ENCODE peak calls at places on chromosome 13, in six cellular contexts. One of them, this sample, is unnamed.

GRCh38 chr13:97279913-97280312 is 57.8 kb downstream of the MBNL2 start:
- DNase-seq in heart left ventricle: no peak
- DNase-seq in fibroblast of mammary gland: peak
- DNase-seq in WTC11: no peak
- DNase-seq in esophagus squamous epithelium: no peak
- DNase-seq in nephron progenitor cell: no peak
- DNase-seq in this sample: peak

GRCh38 chr13:24511019-24511823 is 1.4 kb downstream of the PARP4 start:
- DNase-seq in heart left ventricle: no peak
- DNase-seq in fibroblast of mammary gland: peak
- DNase-seq in WTC11: no peak
- DNase-seq in esophagus squamous epithelium: no peak
- DNase-seq in nephron progenitor cell: no peak
- DNase-seq in this sample: peak

GRCh38 chr13:113002206-113002821 is 33.3 kb downstream of the MCF2L start:
- DNase-seq in heart left ventricle: no peak
- DNase-seq in fibroblast of mammary gland: no peak
- DNase-seq in WTC11: peak
- DNase-seq in esophagus squamous epithelium: no peak
- DNase-seq in nephron progenitor cell: peak
- DNase-seq in this sample: no peak

GRCh38 chr13:45107539-45107938 is 12.8 kb upstream of the GTF2F2 start:
- DNase-seq in heart left ventricle: no peak
- DNase-seq in fibroblast of mammary gland: no peak
- DNase-seq in WTC11: no peak
- DNase-seq in esophagus squamous epithelium: no peak
- DNase-seq in nephron progenitor cell: no peak
- DNase-seq in this sample: no peak

GRCh38 chr13:98768522-98768921 is 16.1 kb upstream of the SLC15A1 start:
- DNase-seq in heart left ventricle: no peak
- DNase-seq in fibroblast of mammary gland: peak
- DNase-seq in WTC11: no peak
- DNase-seq in esophagus squamous epithelium: no peak
- DNase-seq in nephron progenitor cell: no peak
- DNase-seq in this sample: peak

GRCh38 chr13:112700291-112701060 is 10.6 kb downstream of the ATP11A start:
- DNase-seq in heart left ventricle: no peak
- DNase-seq in fibroblast of mammary gland: no peak
- DNase-seq in WTC11: peak
- DNase-seq in esophagus squamous epithelium: no peak
- DNase-seq in nephron progenitor cell: no peak
- DNase-seq in this sample: no peak

GRCh38 chr13:68176486-68176885 is 946.4 kb upstream of the PCDH9 start:
- DNase-seq in heart left ventricle: no peak
- DNase-seq in fibroblast of mammary gland: peak
- DNase-seq in WTC11: no peak
- DNase-seq in esophagus squamous epithelium: no peak
- DNase-seq in nephron progenitor cell: no peak
- DNase-seq in this sample: peak

GRCh38 chr13:50357136-50357535 is 341.9 kb downstream of the KCNRG start:
- DNase-seq in heart left ventricle: no peak
- DNase-seq in fibroblast of mammary gland: no peak
- DNase-seq in WTC11: no peak
- DNase-seq in esophagus squamous epithelium: no peak
- DNase-seq in nephron progenitor cell: no peak
- DNase-seq in this sample: no peak

GRCh38 chr13:72853000-72853399 is 71.1 kb downstream of the PIBF1 start:
- DNase-seq in heart left ventricle: no peak
- DNase-seq in fibroblast of mammary gland: peak
- DNase-seq in WTC11: no peak
- DNase-seq in esophagus squamous epithelium: no peak
- DNase-seq in nephron progenitor cell: no peak
- DNase-seq in this sample: no peak

GRCh38 chr13:99043700-99044300 is 65.9 kb upstream of the DOCK9 start:
- DNase-seq in heart left ventricle: no peak
- DNase-seq in fibroblast of mammary gland: no peak
- DNase-seq in WTC11: no peak
- DNase-seq in esophagus squamous epithelium: no peak
- DNase-seq in nephron progenitor cell: no peak
- DNase-seq in this sample: no peak

GRCh38 chr13:26344980-26345379 is 91.1 kb downstream of the CDK8 start:
- DNase-seq in heart left ventricle: no peak
- DNase-seq in fibroblast of mammary gland: peak
- DNase-seq in WTC11: no peak
- DNase-seq in esophagus squamous epithelium: no peak
- DNase-seq in nephron progenitor cell: no peak
- DNase-seq in this sample: no peak

GRCh38 chr13:28864544-28864943 is 44.4 kb downstream of the MTUS2 start:
- DNase-seq in heart left ventricle: no peak
- DNase-seq in fibroblast of mammary gland: no peak
- DNase-seq in WTC11: no peak
- DNase-seq in esophagus squamous epithelium: no peak
- DNase-seq in nephron progenitor cell: no peak
- DNase-seq in this sample: no peak
- TF ChIP-seq CTCF in heart left ventricle: no peak
- TF ChIP-seq CTCF in fibroblast of mammary gland: no peak
- TF ChIP-seq CTCF in WTC11: no peak
- TF ChIP-seq CTCF in esophagus squamous epithelium: no peak
- TF ChIP-seq CTCF in nephron progenitor cell: no peak
- TF ChIP-seq CTCF in this sample: no peak

DNA sequence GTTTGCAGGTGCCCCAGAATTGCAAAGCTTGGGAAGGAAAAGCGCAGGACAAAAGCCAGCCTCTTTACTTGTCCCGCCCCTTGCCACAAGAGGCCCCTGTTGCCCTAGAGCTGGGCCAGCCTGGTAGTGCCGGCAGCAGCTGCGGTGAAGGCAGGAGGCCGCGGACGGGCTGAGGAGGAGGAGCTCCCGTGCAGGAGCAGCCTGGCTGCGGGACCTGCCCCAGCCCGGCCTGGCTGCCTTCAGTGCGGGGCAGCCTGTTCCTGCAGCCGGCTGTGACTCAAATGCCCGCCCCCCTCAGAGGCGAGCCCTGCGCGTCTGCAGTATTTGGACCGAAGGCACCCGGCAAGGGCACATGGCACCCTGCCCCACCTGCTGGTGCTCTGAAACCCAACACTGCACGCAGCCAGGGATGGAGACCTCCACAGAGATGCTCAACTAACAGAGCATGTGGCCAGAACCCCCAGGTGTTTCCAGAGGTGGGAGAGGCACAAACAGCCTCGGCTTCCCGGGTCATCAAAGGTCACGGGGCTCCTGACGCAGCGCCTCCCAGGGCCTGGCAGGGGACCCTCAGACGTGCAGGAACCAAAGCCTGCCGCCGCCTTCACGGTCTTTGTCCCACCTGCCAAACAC is 29.7 kb downstream of the NAXD start:
- DNase-seq in heart left ventricle: peak
- DNase-seq in fibroblast of mammary gland: peak
- DNase-seq in WTC11: peak
- DNase-seq in esophagus squamous epithelium: no peak
- DNase-seq in nephron progenitor cell: peak
- DNase-seq in this sample: peak
- TF ChIP-seq CTCF in heart left ventricle: peak
- TF ChIP-seq CTCF in fibroblast of mammary gland: peak
- TF ChIP-seq CTCF in WTC11: peak
- TF ChIP-seq CTCF in esophagus squamous epithelium: no peak
- TF ChIP-seq CTCF in nephron progenitor cell: peak
- TF ChIP-seq CTCF in this sample: peak

GRCh38 chr13:48975101-48975925 is at the start of gene FNDC3A:
- DNase-seq in heart left ventricle: peak
- DNase-seq in fibroblast of mammary gland: peak
- DNase-seq in WTC11: peak
- DNase-seq in esophagus squamous epithelium: no peak
- DNase-seq in nephron progenitor cell: peak
- DNase-seq in this sample: peak
- TF ChIP-seq CTCF in heart left ventricle: no peak
- TF ChIP-seq CTCF in fibroblast of mammary gland: peak
- TF ChIP-seq CTCF in WTC11: no peak
- TF ChIP-seq CTCF in esophagus squamous epithelium: no peak
- TF ChIP-seq CTCF in nephron progenitor cell: no peak
- TF ChIP-seq CTCF in this sample: no peak

GRCh38 chr13:77489566-77490337 is 45.8 kb upstream of the SCEL start:
- DNase-seq in heart left ventricle: no peak
- DNase-seq in fibroblast of mammary gland: no peak
- DNase-seq in WTC11: no peak
- DNase-seq in esophagus squamous epithelium: no peak
- DNase-seq in nephron progenitor cell: no peak
- DNase-seq in this sample: no peak

GRCh38 chr13:77494226-77494625 is 41.3 kb upstream of the SCEL start:
- DNase-seq in heart left ventricle: no peak
- DNase-seq in fibroblast of mammary gland: no peak
- DNase-seq in WTC11: no peak
- DNase-seq in esophagus squamous epithelium: no peak
- DNase-seq in nephron progenitor cell: no peak
- DNase-seq in this sample: no peak

GRCh38 chr13:77492982-77493381 is 42.5 kb upstream of the SCEL start:
- DNase-seq in heart left ventricle: no peak
- DNase-seq in fibroblast of mammary gland: peak
- DNase-seq in WTC11: no peak
- DNase-seq in esophagus squamous epithelium: no peak
- DNase-seq in nephron progenitor cell: no peak
- DNase-seq in this sample: peak
- TF ChIP-seq CTCF in heart left ventricle: peak
- TF ChIP-seq CTCF in fibroblast of mammary gland: peak
- TF ChIP-seq CTCF in WTC11: no peak
- TF ChIP-seq CTCF in esophagus squamous epithelium: no peak
- TF ChIP-seq CTCF in nephron progenitor cell: no peak
- TF ChIP-seq CTCF in this sample: peak

GRCh38 chr13:95133498-95133897 is 167.8 kb downstream of the ABCC4 start:
- DNase-seq in heart left ventricle: no peak
- DNase-seq in fibroblast of mammary gland: no peak
- DNase-seq in WTC11: no peak
- DNase-seq in esophagus squamous epithelium: no peak
- DNase-seq in nephron progenitor cell: no peak
- DNase-seq in this sample: no peak
- TF ChIP-seq CTCF in heart left ventricle: no peak
- TF ChIP-seq CTCF in fibroblast of mammary gland: no peak
- TF ChIP-seq CTCF in WTC11: no peak
- TF ChIP-seq CTCF in esophagus squamous epithelium: no peak
- TF ChIP-seq CTCF in nephron progenitor cell: no peak
- TF ChIP-seq CTCF in this sample: no peak

DNA sequence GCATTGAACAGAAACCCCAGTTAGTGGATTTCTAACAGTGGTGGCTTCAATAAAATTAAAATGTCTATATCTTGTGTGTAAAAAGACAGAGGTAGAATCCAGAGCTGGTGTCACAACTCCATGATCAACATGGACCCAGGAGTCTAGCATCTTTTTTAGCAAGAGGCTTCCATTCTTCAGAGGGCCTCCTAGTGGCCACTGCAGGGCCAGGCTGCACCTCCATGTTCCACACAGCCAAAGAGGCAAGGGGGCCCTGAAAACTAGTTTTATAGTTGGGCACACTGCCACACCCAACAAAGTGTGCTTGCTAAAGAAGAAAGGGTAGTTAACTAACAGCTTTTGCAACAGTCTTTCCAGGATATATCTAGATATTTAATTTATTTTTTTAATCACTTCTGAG is 12.9 kb downstream of the N4BP2L1 start:
- DNase-seq in heart left ventricle: no peak
- DNase-seq in fibroblast of mammary gland: peak
- DNase-seq in WTC11: peak
- DNase-seq in esophagus squamous epithelium: no peak
- DNase-seq in nephron progenitor cell: no peak
- DNase-seq in this sample: no peak
- TF ChIP-seq CTCF in heart left ventricle: no peak
- TF ChIP-seq CTCF in fibroblast of mammary gland: peak
- TF ChIP-seq CTCF in WTC11: peak
- TF ChIP-seq CTCF in esophagus squamous epithelium: no peak
- TF ChIP-seq CTCF in nephron progenitor cell: peak
- TF ChIP-seq CTCF in this sample: peak

GRCh38 chr13:41310963-41311606 is at the start of gene NAA16:
- DNase-seq in heart left ventricle: peak
- DNase-seq in fibroblast of mammary gland: peak
- DNase-seq in WTC11: peak
- DNase-seq in esophagus squamous epithelium: peak
- DNase-seq in nephron progenitor cell: peak
- DNase-seq in this sample: peak
- TF ChIP-seq CTCF in heart left ventricle: no peak
- TF ChIP-seq CTCF in fibroblast of mammary gland: no peak
- TF ChIP-seq CTCF in WTC11: no peak
- TF ChIP-seq CTCF in esophagus squamous epithelium: no peak
- TF ChIP-seq CTCF in nephron progenitor cell: no peak
- TF ChIP-seq CTCF in this sample: no peak

DNA sequence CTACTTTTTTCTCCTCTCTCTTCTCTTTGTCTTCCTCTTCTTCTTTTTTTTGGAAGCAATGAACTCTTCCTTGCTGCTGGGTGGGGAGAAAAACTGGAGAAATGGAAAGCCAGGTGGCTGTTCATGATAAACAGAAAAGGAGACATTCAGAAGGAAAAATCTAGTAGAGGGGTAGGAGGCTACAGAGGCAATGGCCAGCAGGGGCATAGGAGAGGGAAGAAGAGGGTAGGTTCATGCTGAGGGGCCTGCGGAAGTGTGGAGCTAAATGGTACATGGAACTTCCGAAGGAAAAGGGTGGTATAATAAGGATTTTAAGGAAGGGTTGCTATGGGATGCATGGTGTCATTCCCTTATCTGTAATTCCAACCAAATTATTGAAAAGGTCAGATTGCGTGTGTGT is 17.5 kb upstream of the HS6ST3 start:
- DNase-seq in heart left ventricle: no peak
- DNase-seq in fibroblast of mammary gland: no peak
- DNase-seq in WTC11: peak
- DNase-seq in esophagus squamous epithelium: no peak
- DNase-seq in nephron progenitor cell: no peak
- DNase-seq in this sample: no peak
- TF ChIP-seq CTCF in heart left ventricle: no peak
- TF ChIP-seq CTCF in fibroblast of mammary gland: no peak
- TF ChIP-seq CTCF in WTC11: no peak
- TF ChIP-seq CTCF in esophagus squamous epithelium: no peak
- TF ChIP-seq CTCF in nephron progenitor cell: no peak
- TF ChIP-seq CTCF in this sample: no peak

This sample was measured in fibroblast of villous mesenchyme.